ENCODE peak calls at places on chromosome 13, in four cellular contexts. M, H, S and I are unnamed samples. For H3K4me1, the result is how much of the 10 kb centered on the place peaks cover.

GRCh38 chr13:21971662-21972635 is 301.1 kb downstream of the FGF9 start:
- DNase-seq in M (no peak), S (no peak), H (no peak), I (no peak)

GRCh38 chr13:113245858-113246791 is 36.7 kb downstream of the CUL4A start:
- DNase-seq in S (no peak), H (no peak), M (no peak), I (no peak)

GRCh38 chr13:113837554-113838355 is 26.1 kb downstream of the GAS6 start:
- DNase-seq in M (peak), H (peak), S (no peak), I (peak)

GRCh38 chr13:113558461-113558860 is 26.1 kb upstream of the TFDP1 start:
- DNase-seq in M (no peak), S (no peak), H (peak), I (no peak)

GRCh38 chr13:109055850-109056249 is 426.4 kb downstream of the MYO16 start:
- DNase-seq in M (no peak), S (no peak), H (no peak), I (no peak)

GRCh38 chr13:50994651-50995050 is 85.1 kb downstream of the RNASEH2B start:
- DNase-seq in S (no peak), H (peak), M (no peak), I (no peak)

GRCh38 chr13:111410232-111411021 is 90.0 kb downstream of the TEX29 start:
- DNase-seq in S (no peak), M (no peak), H (no peak), I (no peak)

GRCh38 chr13:40776681-40777165 is 5.7 kb upstream of the MRPS31 start:
- DNase-seq in S (peak), M (no peak), H (no peak), I (no peak)

GRCh38 chr13:92963029-92963428 is 263.6 kb upstream of the GPC6 start:
- DNase-seq in M (no peak), S (no peak), H (no peak), I (no peak)

GRCh38 chr13:30026093-30026492 is 175.7 kb upstream of the UBL3 start:
- DNase-seq in M (peak), S (no peak), H (no peak), I (no peak)

GRCh38 chr13:100440756-100441421 is 147.7 kb downstream of the GGACT start:
- DNase-seq in M (no peak), H (no peak), S (no peak), I (no peak)

GRCh38 chr13:78404961-78405360 is 198.4 kb downstream of the POU4F1 start:
- DNase-seq in M (no peak), H (no peak), S (no peak), I (no peak)

GRCh38 chr13:95100525-95101121 is 200.6 kb downstream of the ABCC4 start:
- DNase-seq in M (no peak), H (no peak), S (no peak), I (peak)

GRCh38 chr13:31369213-31369612 is 169.4 kb downstream of the B3GLCT start:
- DNase-seq in H (no peak), S (no peak), M (no peak), I (no peak)

GRCh38 chr13:100892981-100893380 is 218.4 kb upstream of the TMTC4 start:
- DNase-seq in S (no peak), M (no peak), H (no peak), I (no peak)

GRCh38 chr13:105920375-105920774 is 615.1 kb downstream of the EFNB2 start:
- DNase-seq in M (no peak), H (no peak), S (no peak), I (no peak)

GRCh38 chr13:97212540-97213146 is 9.5 kb upstream of the MBNL2 start:
- DNase-seq in M (no peak), H (no peak), S (no peak), I (no peak)

GRCh38 chr13:94968040-94968756 is 255.9 kb upstream of the SOX21 start:
- DNase-seq in M (no peak), S (no peak), H (peak), I (no peak)

GRCh38 chr13:46663644-46664043 is 110.7 kb downstream of the LRCH1 start:
- DNase-seq in S (no peak), M (no peak), H (no peak), I (no peak)
- H3K4me1 ChIP-seq in S (under half), M (under half), H (under half), I (under half)

DNA sequence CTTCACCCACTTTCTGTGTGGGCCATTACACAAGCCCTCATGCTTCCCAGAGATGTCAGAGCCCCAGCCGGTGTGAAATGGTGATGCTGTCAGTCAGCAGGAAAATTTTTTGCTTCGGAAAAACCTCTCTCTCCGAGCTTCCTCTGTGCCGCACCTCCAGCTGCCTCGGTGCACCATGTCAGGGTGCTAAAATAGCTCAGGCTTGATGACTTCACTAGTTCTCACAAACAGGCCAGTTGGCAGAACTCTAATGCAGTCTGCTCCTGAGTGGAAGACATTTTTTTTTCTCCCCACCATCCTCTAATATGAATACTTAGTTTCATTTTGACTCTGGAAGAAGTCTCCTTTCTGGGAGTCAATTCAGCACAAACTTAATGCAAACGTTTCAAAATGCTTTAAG is 71.3 kb downstream of the KLF12 start:
- DNase-seq in H (no peak), M (peak), S (no peak), I (no peak)
- H3K4me1 ChIP-seq in H (under half), M (under half), S (half or more), I (under half)

GRCh38 chr13:24267801-24268200 is 41.6 kb upstream of the C1QTNF9 start:
- DNase-seq in M (no peak), H (no peak), S (no peak), I (no peak)
- H3K4me1 ChIP-seq in M (under half), H (under half), S (half or more), I (under half)

GRCh38 chr13:75794663-75795062 is 158.5 kb downstream of the LMO7 start:
- DNase-seq in M (no peak), H (no peak), S (no peak), I (no peak)
- H3K4me1 ChIP-seq in M (under half), H (under half), S (under half), I (under half)